ENCODE peak calls at places on chromosomes 4 and X, in four cellular contexts. I is kidney tubule cell, A is left kidney, G is vagina. W is an unnamed sample.

GRCh38 chrX:53481093-53481492 is 46.9 kb upstream of the HSD17B10 start:
- DNase-seq in A (no peak), G (no peak), I (no peak), W (peak)

GRCh38 chr4:108685036-108685686 is 34.8 kb downstream of the OSTC start:
- DNase-seq in I (peak), G (no peak), A (no peak), W (no peak)

GRCh38 chrX:2811271-2811670 is 17.5 kb upstream of the GYG2 start:
- DNase-seq in A (no peak), G (no peak), I (no peak), W (no peak)

GRCh38 chr4:123696712-123697111 is 300.1 kb downstream of the SPRY1 start:
- DNase-seq in G (no peak), A (no peak), I (no peak), W (no peak)

GRCh38 chr4:153204247-153205027 is at the start of gene TRIM2:
- DNase-seq in G (no peak), A (peak), I (peak), W (peak)

GRCh38 chrX:129698150-129698549 is 40.6 kb upstream of the XPNPEP2 start:
- DNase-seq in A (no peak), I (no peak), G (no peak), W (no peak)

GRCh38 chrX:10903518-10903917 is 207.6 kb upstream of the HCCS start:
- DNase-seq in A (no peak), I (no peak), G (no peak), W (no peak)

GRCh38 chr4:150078996-150079581 is 844 bp downstream of the DCLK2 start:
- DNase-seq in G (no peak), A (peak), I (peak), W (peak)

GRCh38 chrX:40243699-40244098 is 145.9 kb upstream of the BCOR start:
- DNase-seq in G (no peak), A (peak), I (no peak), W (no peak)

GRCh38 chrX:72048515-72049455 is 82.9 kb downstream of the RTL5 start:
- DNase-seq in G (no peak), A (no peak), I (no peak), W (peak)

GRCh38 chr4:102552781-102553180 is 51.6 kb downstream of the NFKB1 start:
- DNase-seq in G (no peak), A (no peak), I (no peak), W (no peak)